ENCODE peak calls at places on chromosomes 12 and 14, in ten cellular contexts. One of them, this sample, is unnamed.

GRCh38 chr14:72476657-72477499 is 417.0 kb downstream of the DPF3 start:
- DNase-seq in HS-5: no peak
- DNase-seq in Ammon's horn: no peak
- DNase-seq in cardiac septum: no peak
- DNase-seq in stimulated activated CD8-positive, alpha-beta memory T cell treated with anti-CD3 and anti-CD28 coated beads, Interleukin-2, amount 100 ng/mL, for 1 hour: peak
- DNase-seq in hepatocyte: peak
- DNase-seq in lung: peak
- DNase-seq in ELF-1: peak
- DNase-seq in NCI-H1105: no peak
- DNase-seq in RPMI8226: peak
- DNase-seq in this sample: peak

GRCh38 chr14:69317780-69318179 is 57.8 kb downstream of the GALNT16 start:
- DNase-seq in ELF-1: no peak
- DNase-seq in cardiac septum: no peak
- DNase-seq in stimulated activated CD8-positive, alpha-beta memory T cell treated with anti-CD3 and anti-CD28 coated beads, Interleukin-2, amount 100 ng/mL, for 1 hour: no peak
- DNase-seq in Ammon's horn: no peak
- DNase-seq in NCI-H1105: no peak
- DNase-seq in HS-5: no peak
- DNase-seq in lung: no peak
- DNase-seq in hepatocyte: no peak
- DNase-seq in RPMI8226: peak
- DNase-seq in this sample: no peak

GRCh38 chr14:95146079-95146771 is 11.1 kb downstream of the DICER1 start:
- DNase-seq in HS-5: no peak
- DNase-seq in NCI-H1105: no peak
- DNase-seq in ELF-1: no peak
- DNase-seq in Ammon's horn: no peak
- DNase-seq in RPMI8226: no peak
- DNase-seq in cardiac septum: no peak
- DNase-seq in hepatocyte: no peak
- DNase-seq in stimulated activated CD8-positive, alpha-beta memory T cell treated with anti-CD3 and anti-CD28 coated beads, Interleukin-2, amount 100 ng/mL, for 1 hour: no peak
- DNase-seq in lung: no peak
- DNase-seq in this sample: no peak

GRCh38 chr14:91138511-91139359 is 24.9 kb downstream of the DGLUCY start:
- DNase-seq in hepatocyte: no peak
- DNase-seq in RPMI8226: peak
- DNase-seq in cardiac septum: no peak
- DNase-seq in Ammon's horn: no peak
- DNase-seq in NCI-H1105: no peak
- DNase-seq in stimulated activated CD8-positive, alpha-beta memory T cell treated with anti-CD3 and anti-CD28 coated beads, Interleukin-2, amount 100 ng/mL, for 1 hour: no peak
- DNase-seq in lung: no peak
- DNase-seq in ELF-1: peak
- DNase-seq in HS-5: no peak
- DNase-seq in this sample: peak

GRCh38 chr12:25585662-25586061 is 32.6 kb upstream of the LMNTD1 start:
- DNase-seq in lung: no peak
- DNase-seq in Ammon's horn: no peak
- DNase-seq in cardiac septum: no peak
- DNase-seq in NCI-H1105: no peak
- DNase-seq in HS-5: no peak
- DNase-seq in ELF-1: no peak
- DNase-seq in RPMI8226: no peak
- DNase-seq in hepatocyte: no peak
- DNase-seq in stimulated activated CD8-positive, alpha-beta memory T cell treated with anti-CD3 and anti-CD28 coated beads, Interleukin-2, amount 100 ng/mL, for 1 hour: no peak
- DNase-seq in this sample: no peak

GRCh38 chr14:99419905-99420304 is 60.8 kb downstream of the SETD3 start:
- DNase-seq in RPMI8226: no peak
- DNase-seq in HS-5: no peak
- DNase-seq in NCI-H1105: no peak
- DNase-seq in cardiac septum: no peak
- DNase-seq in ELF-1: no peak
- DNase-seq in lung: no peak
- DNase-seq in Ammon's horn: no peak
- DNase-seq in stimulated activated CD8-positive, alpha-beta memory T cell treated with anti-CD3 and anti-CD28 coated beads, Interleukin-2, amount 100 ng/mL, for 1 hour: no peak
- DNase-seq in hepatocyte: no peak
- DNase-seq in this sample: no peak

GRCh38 chr12:110370732-110371141 is 32.8 kb downstream of the ANAPC7 start:
- DNase-seq in hepatocyte: no peak
- DNase-seq in stimulated activated CD8-positive, alpha-beta memory T cell treated with anti-CD3 and anti-CD28 coated beads, Interleukin-2, amount 100 ng/mL, for 1 hour: no peak
- DNase-seq in lung: no peak
- DNase-seq in Ammon's horn: no peak
- DNase-seq in cardiac septum: no peak
- DNase-seq in NCI-H1105: no peak
- DNase-seq in ELF-1: no peak
- DNase-seq in RPMI8226: peak
- DNase-seq in HS-5: no peak
- DNase-seq in this sample: no peak

GRCh38 chr12:92574911-92575570 is 127.7 kb upstream of the PLEKHG7 start:
- DNase-seq in NCI-H1105: no peak
- DNase-seq in Ammon's horn: no peak
- DNase-seq in stimulated activated CD8-positive, alpha-beta memory T cell treated with anti-CD3 and anti-CD28 coated beads, Interleukin-2, amount 100 ng/mL, for 1 hour: no peak
- DNase-seq in ELF-1: no peak
- DNase-seq in cardiac septum: no peak
- DNase-seq in HS-5: no peak
- DNase-seq in hepatocyte: peak
- DNase-seq in lung: no peak
- DNase-seq in RPMI8226: no peak
- DNase-seq in this sample: no peak

GRCh38 chr12:101051901-101052550 is 158.0 kb downstream of the SLC5A8 start:
- DNase-seq in HS-5: peak
- DNase-seq in NCI-H1105: no peak
- DNase-seq in Ammon's horn: no peak
- DNase-seq in stimulated activated CD8-positive, alpha-beta memory T cell treated with anti-CD3 and anti-CD28 coated beads, Interleukin-2, amount 100 ng/mL, for 1 hour: no peak
- DNase-seq in hepatocyte: peak
- DNase-seq in ELF-1: peak
- DNase-seq in lung: no peak
- DNase-seq in cardiac septum: no peak
- DNase-seq in RPMI8226: no peak
- DNase-seq in this sample: no peak

GRCh38 chr14:92670177-92670576 is 78.2 kb downstream of the LGMN start:
- DNase-seq in lung: no peak
- DNase-seq in RPMI8226: peak
- DNase-seq in stimulated activated CD8-positive, alpha-beta memory T cell treated with anti-CD3 and anti-CD28 coated beads, Interleukin-2, amount 100 ng/mL, for 1 hour: no peak
- DNase-seq in NCI-H1105: no peak
- DNase-seq in HS-5: peak
- DNase-seq in ELF-1: no peak
- DNase-seq in hepatocyte: no peak
- DNase-seq in Ammon's horn: no peak
- DNase-seq in cardiac septum: no peak
- DNase-seq in this sample: no peak

This sample was measured in GM23338.